ENCODE peak calls at places on chromosomes 2 and 18, in seven cellular contexts. I is trophoblast cell, O is mesenchymal stem cell, J is IMR-90, Y is mesendoderm, C is neuronal stem cell, A is H1. S is an unnamed sample.

GRCh38 chr2:111659361-111660281 is 224.4 kb downstream of the ANAPC1 start:
- DNase-seq in Y (peak), I (peak), J (peak), O (peak), C (no peak), A (no peak), S (peak)

GRCh38 chr2:233419626-233420431 is 65.5 kb downstream of the DGKD start:
- DNase-seq in O (no peak), C (no peak), I (no peak), J (peak), A (peak), Y (peak), S (no peak)

GRCh38 chr2:120390381-120391055 is 44.6 kb downstream of the INHBB start:
- DNase-seq in Y (no peak), A (no peak), J (no peak), I (no peak), O (no peak), C (no peak), S (no peak)

GRCh38 chr2:169683425-169684134 is 10.6 kb downstream of the CFAP210 start:
- DNase-seq in A (no peak), Y (no peak), O (no peak), J (no peak), C (no peak), I (no peak), S (no peak)

GRCh38 chr2:46814160-46814559 is 101.4 kb downstream of the MCFD2 start:
- DNase-seq in C (no peak), J (peak), Y (no peak), A (no peak), O (no peak), I (no peak), S (no peak)

GRCh38 chr2:142918624-142919023 is 41.2 kb downstream of the KYNU start:
- DNase-seq in C (no peak), O (no peak), J (peak), I (no peak), Y (no peak), A (no peak), S (no peak)

GRCh38 chr18:34647251-34647650 is 62.8 kb upstream of the DTNA start:
- DNase-seq in J (no peak), O (no peak), A (no peak), Y (peak), C (no peak), I (no peak), S (peak)

GRCh38 chr2:231519975-231520555 is 10.2 kb downstream of the NMUR1 start:
- DNase-seq in A (no peak), J (no peak), C (no peak), I (no peak), O (no peak), Y (no peak), S (no peak)

GRCh38 chr18:48105317-48105716 is 174.9 kb upstream of the SMAD2 start:
- DNase-seq in Y (peak), J (no peak), O (no peak), A (no peak), C (no peak), I (no peak), S (no peak)

GRCh38 chr2:27314709-27315108 is 6.5 kb upstream of the UCN start:
- DNase-seq in A (no peak), O (no peak), I (no peak), C (no peak), J (no peak), Y (no peak), S (no peak)

GRCh38 chr2:106782658-106783057 is 103.3 kb downstream of the ST6GAL2 start:
- DNase-seq in Y (no peak), J (no peak), O (no peak), A (no peak), C (no peak), I (no peak), S (no peak)

GRCh38 chr2:216865658-216866057 is 5.8 kb upstream of the TNP1 start:
- DNase-seq in I (no peak), J (no peak), O (no peak), Y (no peak), C (no peak), A (no peak), S (no peak)

GRCh38 chr2:216863946-216864345 is 4.1 kb upstream of the TNP1 start:
- DNase-seq in I (no peak), Y (no peak), J (peak), O (peak), A (no peak), C (no peak), S (no peak)

GRCh38 chr2:216862628-216863027 is 2.8 kb upstream of the TNP1 start:
- DNase-seq in A (no peak), I (no peak), O (no peak), C (no peak), Y (no peak), J (no peak), S (no peak)

GRCh38 chr2:216863029-216863428 is 3.2 kb upstream of the TNP1 start:
- DNase-seq in A (no peak), J (no peak), Y (no peak), O (no peak), C (no peak), I (no peak), S (no peak)

GRCh38 chr2:216866515-216867095 is 6.7 kb upstream of the TNP1 start:
- DNase-seq in Y (no peak), O (no peak), J (no peak), A (no peak), I (no peak), C (no peak), S (no peak)
- H3K27ac ChIP-seq in Y (no peak), O (no peak), J (no peak), A (no peak), I (no peak), C (no peak), S (no peak)

GRCh38 chr18:74310411-74310810 is 5.2 kb upstream of the C18orf63 start:
- DNase-seq in C (no peak), A (no peak), Y (peak), I (peak), J (peak), O (peak), S (peak)

GRCh38 chr18:74311000-74311399 is 4.6 kb upstream of the C18orf63 start:
- DNase-seq in I (no peak), C (no peak), A (no peak), O (no peak), Y (no peak), J (no peak), S (no peak)

GRCh38 chr18:74315464-74316256 is at the start of gene C18orf63:
- DNase-seq in O (no peak), I (no peak), C (no peak), J (no peak), Y (no peak), A (no peak), S (no peak)

GRCh38 chr18:74316257-74317180 is 880 bp downstream of the C18orf63 start:
- DNase-seq in C (no peak), A (no peak), Y (peak), I (no peak), O (peak), J (peak), S (no peak)

GRCh38 chr18:74314759-74315463 is 728 bp upstream of the C18orf63 start:
- DNase-seq in C (no peak), J (no peak), O (no peak), I (no peak), A (no peak), Y (no peak), S (no peak)
- H3K23ac ChIP-seq in C (no peak), J (no peak), O (no peak), I (no peak), A (no peak), Y (no peak), S (no peak)

GRCh38 chr2:166233244-166233643 is 105.4 kb upstream of the SCN1A start:
- DNase-seq in Y (no peak), A (no peak), J (no peak), I (no peak), C (no peak), O (no peak), S (no peak)

GRCh38 chr2:166229678-166230023 is 101.8 kb upstream of the SCN1A start:
- DNase-seq in I (no peak), J (no peak), O (no peak), Y (no peak), A (no peak), C (no peak), S (no peak)

GRCh38 chr2:166234112-166234846 is 106.5 kb upstream of the SCN1A start:
- DNase-seq in I (no peak), O (peak), Y (peak), J (peak), C (no peak), A (no peak), S (no peak)

GRCh38 chr2:166230024-166230723 is 102.4 kb upstream of the SCN1A start:
- DNase-seq in O (peak), I (no peak), Y (no peak), A (no peak), J (peak), C (no peak), S (no peak)

DNA sequence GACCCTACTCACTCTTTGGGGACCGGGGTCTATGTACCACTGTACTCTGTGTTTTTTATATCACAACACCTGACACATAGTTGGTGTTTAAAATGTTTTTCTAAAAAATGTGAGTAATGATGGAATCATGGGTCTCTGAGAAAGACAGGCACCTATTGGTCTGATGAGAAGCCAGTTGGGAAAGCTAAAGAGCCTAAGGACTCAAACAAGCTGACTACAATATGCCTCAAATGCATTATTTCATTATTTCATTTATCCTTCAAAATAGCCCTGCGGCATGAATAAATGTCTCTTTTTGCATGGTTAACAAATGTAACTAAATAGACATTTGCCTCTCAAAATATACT is 102.9 kb upstream of the SCN1A start:
- DNase-seq in Y (no peak), O (no peak), I (no peak), J (no peak), A (no peak), C (no peak), S (no peak)
- H3K27ac ChIP-seq in Y (no peak), O (no peak), I (no peak), J (no peak), A (no peak), C (no peak), S (no peak)

GRCh38 chr2:234994340-234995321 is 42.8 kb downstream of the SH3BP4 start:
- DNase-seq in J (no peak), O (no peak), A (no peak), I (no peak), C (no peak), Y (peak), S (no peak)
- H3K23ac ChIP-seq in J (peak), O (no peak), A (no peak), I (no peak), C (no peak), Y (peak), S (no peak)